ENCODE peak calls at places on chromosome 10, in nine cellular contexts. N is A172, W is nucleus accumbens, R is caudate nucleus, J is T-cell, H is IMR-90, V is NCI-H187 treated with DMSO at 0.1 percent for 48 hours, K is fibroblast of lung, C is GM13977. U is an unnamed sample.

GRCh38 chr10:44860811-44861751 is 50.1 kb upstream of the TMEM72 start:
- DNase-seq in H (peak), J (no peak), K (peak), C (no peak), W (no peak), R (no peak), N (peak), V (no peak), U (no peak)

GRCh38 chr10:14670551-14671240 is 104.0 kb downstream of the FAM107B start:
- DNase-seq in W (no peak), K (no peak), V (no peak), N (no peak), J (no peak), C (no peak), R (no peak), H (peak), U (no peak)

GRCh38 chr10:68516766-68517165 is 10.6 kb downstream of the SLC25A16 start:
- DNase-seq in N (no peak), C (no peak), W (no peak), J (no peak), R (no peak), K (peak), V (no peak), H (peak), U (no peak)

GRCh38 chr10:22623624-22624263 is 90.6 kb downstream of the PIP4K2A start:
- DNase-seq in K (no peak), J (no peak), H (peak), V (no peak), R (no peak), W (no peak), C (no peak), N (no peak), U (no peak)

GRCh38 chr10:43259981-43260761 is 6.7 kb downstream of the RASGEF1A start:
- DNase-seq in R (no peak), H (no peak), N (no peak), W (no peak), K (no peak), J (no peak), C (peak), V (no peak), U (no peak)

GRCh38 chr10:44258019-44258418 is 126.9 kb downstream of the CXCL12 start:
- DNase-seq in V (no peak), W (no peak), N (no peak), K (no peak), H (no peak), R (no peak), J (no peak), C (no peak), U (no peak)

GRCh38 chr10:103737735-103738367 is 117.5 kb downstream of the SH3PXD2A start:
- DNase-seq in N (no peak), K (no peak), R (no peak), J (no peak), W (no peak), H (no peak), V (no peak), C (no peak), U (no peak)

GRCh38 chr10:15877836-15878576 is 17.7 kb upstream of the MINDY3 start:
- DNase-seq in J (no peak), V (no peak), W (no peak), K (no peak), H (no peak), C (no peak), N (no peak), R (no peak), U (no peak)

GRCh38 chr10:69248117-69248730 is 28.1 kb downstream of the HKDC1 start:
- DNase-seq in K (no peak), V (no peak), N (no peak), W (no peak), R (no peak), H (no peak), J (no peak), C (no peak), U (no peak)

GRCh38 chr10:19966751-19967150 is 150.5 kb downstream of the PLXDC2 start:
- DNase-seq in V (no peak), C (no peak), W (no peak), J (no peak), N (no peak), R (no peak), K (peak), H (peak), U (no peak)

GRCh38 chr10:22321156-22321711 is 335 bp downstream of the BMI1 start:
- DNase-seq in C (peak), K (peak), N (peak), H (peak), W (peak), R (peak), V (no peak), J (peak), U (no peak)

GRCh38 chr10:14448197-14448763 is 117.6 kb upstream of the FRMD4A start:
- DNase-seq in V (no peak), J (no peak), H (no peak), W (no peak), R (no peak), C (no peak), N (no peak), K (no peak), U (no peak)

GRCh38 chr10:126501828-126502227 is 113.6 kb upstream of the ADAM12 start:
- DNase-seq in H (no peak), J (no peak), C (no peak), W (no peak), N (no peak), K (no peak), R (no peak), V (no peak), U (no peak)

GRCh38 chr10:125155101-125155500 is 5.3 kb downstream of the CTBP2 start:
- DNase-seq in V (no peak), K (peak), R (no peak), H (no peak), N (no peak), W (no peak), C (no peak), J (no peak), U (no peak)

GRCh38 chr10:56496087-56496486 is 135.0 kb upstream of the ZWINT start:
- DNase-seq in H (no peak), V (no peak), W (no peak), K (no peak), R (no peak), C (no peak), N (no peak), J (no peak), U (no peak)

GRCh38 chr10:131452926-131453771 is 141.6 kb upstream of the TCERG1L start:
- DNase-seq in H (no peak), C (no peak), N (no peak), V (no peak), W (peak), R (no peak), J (no peak), K (no peak), U (no peak)

GRCh38 chr10:70750156-70750703 is 34.9 kb downstream of the TBATA start:
- DNase-seq in C (no peak), K (no peak), J (no peak), V (no peak), R (no peak), H (no peak), W (no peak), N (no peak), U (no peak)

GRCh38 chr10:58152698-58153263 is 114.9 kb downstream of the IPMK start:
- DNase-seq in K (peak), H (peak), R (peak), J (peak), N (peak), C (peak), V (no peak), W (peak), U (peak)

GRCh38 chr10:48609899-48610584 is 5.2 kb upstream of the ARHGAP22 start:
- DNase-seq in C (no peak), H (no peak), N (no peak), J (no peak), K (no peak), W (no peak), V (no peak), R (no peak), U (no peak)

GRCh38 chr10:46092523-46093195 is 46.6 kb upstream of the MSMB start:
- DNase-seq in R (no peak), V (no peak), W (no peak), J (no peak), N (no peak), K (no peak), H (no peak), C (no peak), U (no peak)

GRCh38 chr10:71749396-71749795 is 23.9 kb downstream of the VSIR start:
- DNase-seq in C (no peak), N (no peak), J (no peak), W (no peak), H (no peak), K (no peak), R (no peak), V (no peak), U (no peak)

GRCh38 chr10:23871211-23871610 is 337.7 kb upstream of the KIAA1217 start:
- DNase-seq in V (no peak), H (no peak), R (no peak), K (no peak), N (no peak), J (no peak), W (no peak), C (no peak), U (no peak)

GRCh38 chr10:121092341-121093099 is 241.4 kb downstream of the WDR11 start:
- DNase-seq in W (no peak), J (no peak), H (no peak), K (peak), C (no peak), N (no peak), V (no peak), R (no peak), U (no peak)

GRCh38 chr10:118569241-118569881 is 26.1 kb downstream of the PRLHR start:
- DNase-seq in K (peak), V (no peak), N (peak), H (peak), W (no peak), J (no peak), R (no peak), C (no peak), U (no peak)

GRCh38 chr10:5948999-5949759 is 28.2 kb downstream of the IL15RA start:
- DNase-seq in W (peak), K (peak), R (peak), J (no peak), N (peak), C (peak), H (peak), V (no peak), U (peak)

U was measured in COLO829.